ENCODE peak calls at places on chromosomes 6 and 20, in five cellular contexts. V is HCT116, Q is H1, A is GM12878, Y is K562. H is an unnamed sample.

GRCh38 chr6:11731423-11731822 is 47.2 kb downstream of the ADTRP start:
- DNase-seq in A (no peak), Y (no peak), V (no peak), Q (no peak), H (peak; percentile 22)

GRCh38 chr6:108106261-108106660 is 31.7 kb upstream of the OSTM1 start:
- DNase-seq in V (no peak), Y (no peak), Q (peak; percentile 57), A (no peak), H (no peak)

GRCh38 chr6:12034349-12034748 is 22.2 kb downstream of the HIVEP1 start:
- DNase-seq in Q (no peak), Y (no peak), V (no peak), A (no peak), H (no peak)

GRCh38 chr6:155274533-155274932 is 10.7 kb downstream of the CLDN20 start:
- DNase-seq in Q (no peak), A (no peak), V (no peak), Y (no peak), H (no peak)

GRCh38 chr6:3418521-3419060 is 38.3 kb downstream of the SLC22A23 start:
- DNase-seq in V (no peak), Q (no peak), A (no peak), Y (no peak), H (peak; percentile 79)

GRCh38 chr6:135403584-135403983 is 94.0 kb downstream of the AHI1 start:
- DNase-seq in Q (no peak), Y (no peak), V (no peak), A (no peak), H (no peak)

GRCh38 chr20:44031822-44032582 is 117.3 kb downstream of the TOX2 start:
- DNase-seq in Y (no peak), V (no peak), Q (no peak), A (no peak), H (no peak)

GRCh38 chr20:2890743-2891142 is 17.5 kb downstream of the PTPRA start:
- DNase-seq in V (no peak), A (no peak), Y (peak; percentile 50), Q (no peak), H (no peak)

GRCh38 chr6:45445749-45446454 is 68.2 kb upstream of the SUPT3H start:
- DNase-seq in Y (peak; percentile 65), V (peak; percentile 94), A (no peak), Q (no peak), H (peak; percentile 98)

GRCh38 chr6:102398788-102399390 is 1005.4 kb downstream of the GRIK2 start:
- DNase-seq in Y (no peak), V (no peak), Q (no peak), A (no peak), H (no peak)

GRCh38 chr20:54197621-54198604 is 10.0 kb upstream of the PFDN4 start:
- DNase-seq in Q (no peak), A (peak; percentile 36), V (no peak), Y (no peak), H (peak; percentile 92)

GRCh38 chr6:46637145-46637544 is 15.5 kb downstream of the CYP39A1 start:
- DNase-seq in Q (no peak), A (no peak), Y (no peak), V (no peak), H (no peak)

GRCh38 chr20:10511166-10511506 is 76.0 kb downstream of the SLX4IP start:
- DNase-seq in Q (no peak), A (no peak), V (no peak), Y (no peak), H (no peak)

GRCh38 chr6:153668758-153669157 is 370.3 kb upstream of the OPRM1 start:
- DNase-seq in V (no peak), A (no peak), Q (no peak), Y (no peak), H (no peak)

GRCh38 chr6:52176550-52176949 is 9.6 kb upstream of the IL17A start:
- DNase-seq in Y (no peak), Q (no peak), A (no peak), V (no peak), H (no peak)

GRCh38 chr6:108268845-108269244 is 8.0 kb upstream of the SNX3 start:
- DNase-seq in Q (no peak), V (no peak), Y (no peak), A (no peak), H (no peak)

GRCh38 chr6:75752365-75752764 is 3.3 kb downstream of the MYO6 start:
- DNase-seq in A (no peak), V (no peak), Q (no peak), Y (no peak), H (peak; percentile 17)

GRCh38 chr6:132333639-132334516 is 67.4 kb downstream of the MOXD1 start:
- DNase-seq in Y (no peak), Q (no peak), A (no peak), V (peak; percentile 68), H (peak; percentile 88)
- TF ChIP-seq SIN3A in Y (no peak), Q (no peak), A (no peak), V (peak; percentile 71), H (no peak)

DNA sequence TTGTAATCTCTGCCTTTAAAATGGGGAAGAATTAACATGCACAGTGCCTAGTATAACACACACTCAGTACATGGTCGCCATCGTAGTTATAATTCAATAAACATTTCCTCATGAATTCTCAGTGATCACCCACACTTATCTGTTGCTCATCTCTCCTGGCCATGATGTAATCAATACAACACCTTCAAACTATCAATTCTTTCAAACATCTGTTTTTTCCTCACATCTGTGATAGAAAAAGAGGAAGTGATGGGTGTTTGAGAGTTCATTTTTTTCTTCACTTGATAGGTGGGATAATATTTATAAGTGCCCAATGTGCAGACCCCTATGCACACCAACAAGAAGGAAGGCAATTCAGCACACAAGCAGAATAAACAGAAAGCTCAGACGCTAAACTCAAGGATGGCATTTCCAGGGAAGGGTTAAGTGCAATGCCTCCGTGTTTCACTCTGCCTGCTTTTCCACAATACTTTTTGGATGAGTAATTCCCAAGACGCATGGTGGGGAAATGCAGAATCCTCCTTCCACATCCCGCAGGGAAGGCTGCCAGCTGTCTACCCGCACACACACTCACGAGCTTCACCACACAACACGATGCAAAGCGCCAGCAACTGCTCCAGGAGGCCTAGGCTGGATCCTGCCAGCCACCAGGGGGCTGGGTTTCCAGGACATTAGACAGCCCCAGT is 100.3 kb downstream of the GMPR start:
- DNase-seq in V (no peak), Q (no peak), Y (no peak), A (no peak), H (no peak)
- TF ChIP-seq SIN3A in V (peak; percentile 19), Q (no peak), Y (no peak), A (no peak), H (no peak)

GRCh38 chr6:149750136-149750609 is 632 bp downstream of the PCMT1 start:
- DNase-seq in Y (peak; percentile 80), A (no peak), V (peak; percentile 31), Q (peak; percentile 78), H (peak; percentile 80)
- TF ChIP-seq SIN3A in Y (peak; percentile 44), A (no peak), V (no peak), Q (no peak), H (peak; percentile 50)

GRCh38 chr6:19842030-19842429 is 4.9 kb downstream of the ID4 start:
- DNase-seq in A (no peak), Y (no peak), Q (no peak), V (no peak), H (no peak)

GRCh38 chr6:19848465-19848864 is 11.3 kb downstream of the ID4 start:
- DNase-seq in V (no peak), A (no peak), Q (no peak), Y (no peak), H (no peak)

GRCh38 chr6:19849196-19849595 is 12.0 kb downstream of the ID4 start:
- DNase-seq in Q (no peak), Y (no peak), V (no peak), A (no peak), H (no peak)

GRCh38 chr6:19849736-19850135 is 12.6 kb downstream of the ID4 start:
- DNase-seq in V (no peak), A (no peak), Q (no peak), Y (no peak), H (no peak)

DNA sequence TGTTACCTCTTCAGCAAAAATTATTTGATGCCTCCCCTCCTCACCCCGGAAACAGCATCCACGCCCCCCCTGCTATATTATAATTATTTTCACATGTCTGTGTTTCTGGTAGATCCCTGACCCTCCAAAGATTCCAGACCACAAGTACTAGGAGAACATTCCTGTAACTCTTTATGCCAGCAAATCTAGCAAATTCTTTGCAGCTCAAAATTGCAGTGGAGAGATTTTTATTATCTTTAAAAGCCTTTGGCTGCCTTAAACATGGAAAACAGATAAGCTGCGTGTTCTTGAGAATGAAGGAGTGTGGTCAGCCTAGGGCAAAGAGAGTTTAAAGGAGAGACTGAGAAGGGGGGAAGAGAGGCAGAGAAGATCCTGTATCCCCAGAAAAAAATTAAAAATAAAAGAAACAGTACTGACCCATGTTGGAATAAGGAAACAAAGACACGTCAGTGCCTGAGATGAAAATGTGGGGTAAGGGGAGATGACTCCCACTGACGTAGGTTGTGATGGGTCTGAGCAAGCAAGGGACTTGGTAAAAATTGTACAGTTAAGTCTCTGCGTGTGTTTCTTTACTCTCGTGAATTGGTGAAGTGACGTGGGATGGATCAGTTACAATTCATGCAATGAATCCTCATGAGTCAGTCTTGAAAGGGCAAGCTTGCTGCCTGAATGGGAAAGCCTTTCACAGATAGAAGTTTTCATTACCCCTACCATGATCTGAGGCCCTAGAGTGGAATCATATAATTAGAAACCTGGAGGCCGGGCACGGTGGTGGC is 8.3 kb downstream of the ID4 start:
- DNase-seq in V (no peak), A (no peak), Y (no peak), Q (no peak), H (no peak)
- TF ChIP-seq SIN3A in V (no peak), A (no peak), Y (no peak), Q (no peak), H (no peak)

GRCh38 chr20:37558306-37558705 is 30.6 kb upstream of the BLCAP start:
- DNase-seq in A (no peak), V (no peak), Y (no peak), Q (no peak), H (no peak)

GRCh38 chr20:37556538-37556937 is 28.9 kb upstream of the BLCAP start:
- DNase-seq in Q (no peak), Y (no peak), A (no peak), V (no peak), H (no peak)

GRCh38 chr20:37547912-37548311 is 20.2 kb upstream of the BLCAP start:
- DNase-seq in A (no peak), Q (no peak), V (no peak), Y (no peak), H (no peak)

GRCh38 chr20:37552415-37552814 is 24.7 kb upstream of the BLCAP start:
- DNase-seq in V (no peak), A (no peak), Q (no peak), Y (no peak), H (no peak)
- TF ChIP-seq SIN3A in V (no peak), A (no peak), Q (no peak), Y (no peak), H (no peak)

DNA sequence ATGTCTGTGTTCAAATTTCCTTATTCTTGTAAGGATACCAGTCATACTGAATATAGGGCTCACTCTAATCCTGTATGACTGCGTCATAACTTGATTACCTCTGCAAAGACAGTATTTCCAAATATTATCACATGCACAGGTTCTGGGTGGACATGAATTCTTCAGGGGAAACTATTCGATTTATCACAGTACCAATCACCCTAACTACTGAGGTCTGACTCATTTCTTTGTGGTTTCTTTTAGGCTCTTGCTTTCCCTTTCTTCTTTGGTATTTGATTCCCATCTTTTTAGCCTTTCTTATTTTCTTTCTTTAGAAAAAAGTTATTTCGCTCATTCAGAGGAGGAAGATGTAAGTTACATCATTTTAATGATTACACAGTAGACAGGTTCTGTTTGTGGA is 40.3 kb upstream of the TBX18 start:
- DNase-seq in V (no peak), A (no peak), Y (no peak), Q (no peak), H (no peak)
- TF ChIP-seq SIN3A in V (no peak), A (no peak), Y (no peak), Q (no peak), H (no peak)